ENCODE peak calls at places on chromosomes 7 and 10, in seven cellular contexts. D is GM12878, S is HCT116, E is RWPE2, Q is thoracic aorta, A is heart right ventricle, C is coronary artery. F is an unnamed sample.

GRCh38 chr10:34049887-34050286 is 715.4 kb upstream of the NRP1 start:
- DNase-seq in D (no peak), S (no peak), E (no peak), Q (no peak), A (no peak), C (peak), F (no peak)

GRCh38 chr7:296546-296945 is 6.6 kb downstream of the FOXL3 start:
- DNase-seq in D (no peak), S (no peak), E (no peak), Q (no peak), A (no peak), C (no peak), F (no peak)

GRCh38 chr10:58513189-58514101 is 773 bp downstream of the BICC1 start:
- DNase-seq in D (no peak), S (no peak), E (peak), Q (no peak), A (peak), C (no peak), F (peak)

GRCh38 chr7:7516662-7517061 is 19.0 kb downstream of the COL28A1 start:
- DNase-seq in D (no peak), S (no peak), E (no peak), Q (no peak), A (no peak), C (no peak), F (no peak)

GRCh38 chr7:37382546-37383088 is 66.0 kb downstream of the ELMO1 start:
- DNase-seq in D (no peak), S (no peak), E (no peak), Q (no peak), A (no peak), C (no peak), F (no peak)

GRCh38 chr10:116444527-116445142 is 17.0 kb downstream of the PNLIPRP3 start:
- DNase-seq in D (peak), S (peak), E (no peak), Q (no peak), A (no peak), C (no peak), F (no peak)

GRCh38 chr10:75058142-75058541 is 53.3 kb upstream of the SAMD8 start:
- DNase-seq in D (no peak), S (no peak), E (no peak), Q (no peak), A (no peak), C (no peak), F (no peak)

GRCh38 chr10:69088471-69088769 is 517 bp downstream of the SRGN start:
- DNase-seq in D (no peak), S (no peak), E (no peak), Q (no peak), A (no peak), C (no peak), F (no peak)

GRCh38 chr7:86995052-86995725 is 64.3 kb downstream of the ELAPOR2 start:
- DNase-seq in D (no peak), S (no peak), E (no peak), Q (no peak), A (no peak), C (no peak), F (no peak)

GRCh38 chr7:14242186-14242585 is 252.7 kb upstream of the ETV1 start:
- DNase-seq in D (no peak), S (no peak), E (no peak), Q (no peak), A (no peak), C (no peak), F (no peak)

GRCh38 chr7:106542550-106543220 is 118.3 kb downstream of the CCDC71L start:
- DNase-seq in D (peak), S (peak), E (no peak), Q (no peak), A (no peak), C (no peak), F (no peak)

GRCh38 chr7:138666385-138666784 is 34.8 kb downstream of the SVOPL start:
- DNase-seq in D (no peak), S (no peak), E (no peak), Q (no peak), A (no peak), C (no peak), F (no peak)

GRCh38 chr7:128201067-128201689 is 39.9 kb upstream of the LEP start:
- DNase-seq in D (no peak), S (no peak), E (no peak), Q (no peak), A (no peak), C (no peak), F (no peak)

GRCh38 chr7:2970907-2971306 is 72.8 kb downstream of the CARD11 start:
- DNase-seq in D (no peak), S (no peak), E (no peak), Q (no peak), A (no peak), C (peak), F (no peak)

GRCh38 chr10:97407211-97407951 is 6.2 kb upstream of the RRP12 start:
- DNase-seq in D (no peak), S (peak), E (no peak), Q (no peak), A (no peak), C (no peak), F (peak)

GRCh38 chr10:5587151-5588079 is 62.7 kb downstream of the CALML3 start:
- DNase-seq in D (no peak), S (no peak), E (no peak), Q (no peak), A (peak), C (no peak), F (no peak)

GRCh38 chr7:121182281-121182680 is 146.5 kb upstream of the WNT16 start:
- DNase-seq in D (no peak), S (no peak), E (no peak), Q (no peak), A (no peak), C (no peak), F (no peak)

GRCh38 chr10:100370561-100370975 is 23.5 kb downstream of the SCD start:
- DNase-seq in D (no peak), S (peak), E (no peak), Q (no peak), A (no peak), C (no peak), F (peak)

GRCh38 chr7:130151591-130152269 is 53.5 kb downstream of the TMEM209 start:
- DNase-seq in D (no peak), S (no peak), E (no peak), Q (no peak), A (no peak), C (no peak), F (no peak)

GRCh38 chr10:74179124-74179710 is 28.2 kb downstream of the ADK start:
- DNase-seq in D (no peak), S (no peak), E (no peak), Q (no peak), A (no peak), C (no peak), F (no peak)

GRCh38 chr7:107628461-107629064 is 32.1 kb upstream of the SLC26A4 start:
- DNase-seq in D (no peak), S (no peak), E (no peak), Q (no peak), A (no peak), C (no peak), F (no peak)

GRCh38 chr10:82390866-82391658 is 516.1 kb downstream of the NRG3 start:
- DNase-seq in D (no peak), S (no peak), E (no peak), Q (no peak), A (no peak), C (no peak), F (no peak)

GRCh38 chr10:555682-556350 is 133.7 kb downstream of the DIP2C start:
- DNase-seq in D (no peak), S (no peak), E (no peak), Q (no peak), A (no peak), C (peak), F (no peak)

GRCh38 chr10:71429304-71429703 is 32.6 kb downstream of the CDH23 start:
- DNase-seq in D (no peak), S (no peak), E (peak), Q (no peak), A (no peak), C (no peak), F (no peak)

GRCh38 chr7:100435401-100436304 is 644 bp downstream of the PPP1R35 start:
- DNase-seq in D (no peak), S (no peak), E (no peak), Q (no peak), A (peak), C (no peak), F (no peak)

GRCh38 chr10:126945351-126946035 is 40.3 kb downstream of the DOCK1 start:
- DNase-seq in D (no peak), S (no peak), E (no peak), Q (no peak), A (no peak), C (no peak), F (no peak)

GRCh38 chr7:116139007-116139406 is 71.3 kb upstream of the TES start:
- DNase-seq in D (no peak), S (no peak), E (no peak), Q (no peak), A (no peak), C (no peak), F (no peak)

GRCh38 chr7:18666107-18666728 is 170.7 kb downstream of the HDAC9 start:
- DNase-seq in D (peak), S (peak), E (peak), Q (peak), A (peak), C (peak), F (peak)

GRCh38 chr10:60707841-60708240 is 70.4 kb upstream of the CDK1 start:
- DNase-seq in D (no peak), S (no peak), E (no peak), Q (no peak), A (no peak), C (no peak), F (no peak)

GRCh38 chr10:48404646-48405045 is 98.2 kb downstream of the MAPK8 start:
- DNase-seq in D (no peak), S (no peak), E (no peak), Q (no peak), A (no peak), C (no peak), F (no peak)

GRCh38 chr10:48411510-48411909 is 105.0 kb downstream of the MAPK8 start:
- DNase-seq in D (no peak), S (no peak), E (no peak), Q (no peak), A (no peak), C (no peak), F (no peak)

GRCh38 chr10:48410503-48410902 is 104.0 kb downstream of the MAPK8 start:
- DNase-seq in D (no peak), S (no peak), E (no peak), Q (no peak), A (no peak), C (no peak), F (no peak)

GRCh38 chr10:48400850-48401220 is 94.4 kb downstream of the MAPK8 start:
- DNase-seq in D (no peak), S (no peak), E (no peak), Q (no peak), A (no peak), C (no peak), F (no peak)

DNA sequence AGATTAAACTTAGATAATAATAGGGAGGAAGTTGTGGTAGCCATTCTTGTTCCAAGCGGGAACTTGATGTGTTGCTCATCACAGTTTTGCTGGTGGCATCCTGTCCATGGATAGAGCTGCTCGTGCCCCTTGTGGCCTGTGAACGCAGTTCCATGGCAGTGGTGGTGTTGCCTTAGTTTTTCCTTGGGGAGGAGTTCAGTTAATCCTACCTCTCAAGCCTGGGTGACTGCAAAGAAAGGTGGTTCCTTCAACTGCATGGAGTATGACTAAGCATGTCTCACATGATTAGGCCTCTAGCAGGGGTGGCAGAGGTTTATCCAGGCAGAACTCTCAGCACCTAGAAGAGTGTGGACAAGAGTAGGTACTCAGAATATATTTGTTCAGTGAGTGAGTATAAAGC is 99.7 kb downstream of the MAPK8 start:
- DNase-seq in D (no peak), S (peak), E (no peak), Q (no peak), A (no peak), C (no peak), F (no peak)
- TF ChIP-seq CTCF in D (no peak), S (no peak), E (peak), Q (no peak), A (no peak), C (no peak), F (no peak)

DNA sequence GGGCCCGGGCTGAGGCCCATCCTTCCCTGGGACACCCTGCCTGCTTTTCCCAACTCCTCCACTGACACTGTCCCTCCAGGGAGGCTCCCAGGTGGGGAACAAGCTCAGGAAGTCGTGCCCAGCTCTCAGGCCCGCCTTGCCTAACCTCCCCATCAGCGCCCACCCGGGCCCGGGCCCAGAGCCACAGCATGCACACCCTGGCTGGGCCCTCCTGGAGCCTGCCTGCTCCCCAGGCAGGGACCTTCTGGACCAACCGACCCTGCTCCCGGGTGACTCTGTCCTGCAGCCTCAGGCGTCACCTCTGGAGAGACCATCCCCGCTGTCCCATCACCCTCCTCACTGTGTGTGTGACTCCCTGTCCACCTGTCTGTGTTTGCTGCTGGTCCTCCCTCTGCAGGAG is 1.8 kb upstream of the TMEM184A start:
- DNase-seq in D (no peak), S (no peak), E (no peak), Q (no peak), A (no peak), C (no peak), F (no peak)
- H3K27ac ChIP-seq in D (no peak), S (peak), E (no peak), Q (no peak), A (no peak), C (no peak), F (no peak)

GRCh38 chr7:55534262-55534915 is 37.9 kb downstream of the VOPP1 start:
- DNase-seq in D (peak), S (no peak), E (no peak), Q (no peak), A (no peak), C (no peak), F (no peak)
- H3K4me3 ChIP-seq in D (peak), S (no peak), E (no peak), Q (no peak), A (no peak), C (no peak), F (no peak)

GRCh38 chr7:105136221-105136620 is 122.2 kb downstream of the KMT2E start:
- DNase-seq in D (no peak), S (peak), E (no peak), Q (no peak), A (no peak), C (no peak), F (no peak)
- TF ChIP-seq CTCF in D (no peak), S (no peak), E (no peak), Q (no peak), A (no peak), C (no peak), F (no peak)

GRCh38 chr10:19956633-19957032 is 140.4 kb downstream of the PLXDC2 start:
- DNase-seq in D (no peak), S (no peak), E (no peak), Q (no peak), A (no peak), C (no peak), F (no peak)

GRCh38 chr10:19954601-19955000 is 138.4 kb downstream of the PLXDC2 start:
- DNase-seq in D (no peak), S (no peak), E (no peak), Q (no peak), A (no peak), C (no peak), F (no peak)

GRCh38 chr10:19947656-19948055 is 131.4 kb downstream of the PLXDC2 start:
- DNase-seq in D (no peak), S (no peak), E (no peak), Q (no peak), A (no peak), C (no peak), F (no peak)

GRCh38 chr10:19952103-19952502 is 135.9 kb downstream of the PLXDC2 start:
- DNase-seq in D (no peak), S (no peak), E (no peak), Q (no peak), A (no peak), C (no peak), F (no peak)

GRCh38 chr10:19952611-19953010 is 136.4 kb downstream of the PLXDC2 start:
- DNase-seq in D (no peak), S (no peak), E (no peak), Q (no peak), A (no peak), C (no peak), F (no peak)
- H3K27ac ChIP-seq in D (no peak), S (no peak), E (no peak), Q (peak), A (peak), C (peak), F (peak)

DNA sequence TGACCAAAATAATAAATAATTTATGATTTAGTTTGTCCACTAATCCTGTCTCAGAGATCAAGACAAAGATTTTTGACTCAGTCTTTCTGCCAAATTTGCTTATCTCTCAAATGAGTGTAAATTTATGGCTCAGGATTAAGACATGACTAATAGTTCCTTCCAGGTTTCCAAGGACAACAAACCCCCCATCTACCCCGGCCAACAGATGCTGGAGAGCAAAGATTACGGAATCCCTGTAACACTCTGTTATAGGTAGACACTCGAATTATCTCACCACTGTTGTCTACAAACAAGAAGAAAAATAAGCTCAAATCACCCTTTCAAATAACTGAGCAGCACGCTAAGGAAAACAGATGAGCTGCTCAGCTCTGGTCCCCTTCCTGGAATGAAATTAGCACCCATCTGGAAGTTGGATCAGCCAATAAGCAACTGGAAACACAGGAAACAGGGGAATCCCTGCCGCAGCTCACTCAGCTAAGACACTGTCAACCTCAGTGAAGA is 56.8 kb upstream of the SVIL start:
- DNase-seq in D (no peak), S (no peak), E (no peak), Q (no peak), A (no peak), C (no peak), F (no peak)
- H3K4me3 ChIP-seq in D (no peak), S (no peak), E (no peak), Q (peak), A (peak), C (peak), F (no peak)

GRCh38 chr10:102394079-102394800 is 1.3 kb upstream of the NFKB2 start:
- DNase-seq in D (peak), S (peak), E (peak), Q (peak), A (peak), C (peak), F (peak)
- TF ChIP-seq CTCF in D (peak), S (no peak), E (peak), Q (peak), A (peak), C (peak), F (no peak)

GRCh38 chr7:64999165-65000004 is 7.1 kb downstream of the ERV3-1 start:
- DNase-seq in D (peak), S (no peak), E (no peak), Q (no peak), A (no peak), C (peak), F (peak)
- H3K27ac ChIP-seq in D (no peak), S (no peak), E (peak), Q (peak), A (peak), C (peak), F (peak)

GRCh38 chr7:140541513-140542192 is 62.3 kb upstream of the MKRN1 start:
- DNase-seq in D (no peak), S (peak), E (peak), Q (no peak), A (peak), C (no peak), F (no peak)
- H3K4me3 ChIP-seq in D (no peak), S (peak), E (no peak), Q (no peak), A (no peak), C (peak), F (no peak)

GRCh38 chr7:84232653-84233052 is 38.1 kb upstream of the SEMA3A start:
- DNase-seq in D (no peak), S (no peak), E (no peak), Q (no peak), A (no peak), C (no peak), F (no peak)
- TF ChIP-seq CTCF in D (no peak), S (peak), E (no peak), Q (no peak), A (no peak), C (no peak), F (no peak)